ENCODE peak calls at places on chromosomes 6 and 20, in six cellular contexts. One of them, this sample, is unnamed.

GRCh38 chr6:82511546-82511945 is 147.9 kb downstream of the TPBG start:
- DNase-seq in breast epithelium: no peak
- DNase-seq in suprapubic skin: no peak
- DNase-seq in ovary: no peak
- DNase-seq in thyroid gland: no peak
- DNase-seq in heart left ventricle: no peak
- DNase-seq in this sample: no peak

GRCh38 chr6:109791301-109791700 is 100.2 kb downstream of the FIG4 start:
- DNase-seq in breast epithelium: no peak
- DNase-seq in suprapubic skin: no peak
- DNase-seq in ovary: no peak
- DNase-seq in thyroid gland: no peak
- DNase-seq in heart left ventricle: no peak
- DNase-seq in this sample: no peak

GRCh38 chr6:79781916-79782315 is 150.8 kb downstream of the SH3BGRL2 start:
- DNase-seq in breast epithelium: no peak
- DNase-seq in suprapubic skin: no peak
- DNase-seq in ovary: no peak
- DNase-seq in thyroid gland: no peak
- DNase-seq in heart left ventricle: no peak
- DNase-seq in this sample: no peak

GRCh38 chr6:1062786-1063545 is 248.9 kb upstream of the FOXQ1 start:
- DNase-seq in breast epithelium: no peak
- DNase-seq in suprapubic skin: no peak
- DNase-seq in ovary: no peak
- DNase-seq in thyroid gland: no peak
- DNase-seq in heart left ventricle: no peak
- DNase-seq in this sample: no peak

GRCh38 chr20:38250607-38251006 is 9.9 kb downstream of the KIAA1755 start:
- DNase-seq in breast epithelium: no peak
- DNase-seq in suprapubic skin: no peak
- DNase-seq in ovary: no peak
- DNase-seq in thyroid gland: no peak
- DNase-seq in heart left ventricle: no peak
- DNase-seq in this sample: no peak

GRCh38 chr6:157893238-157893637 is 70.2 kb downstream of the SNX9 start:
- DNase-seq in breast epithelium: no peak
- DNase-seq in suprapubic skin: no peak
- DNase-seq in ovary: no peak
- DNase-seq in thyroid gland: no peak
- DNase-seq in heart left ventricle: no peak
- DNase-seq in this sample: peak; percentile 62

GRCh38 chr20:54510546-54511129 is 35.2 kb downstream of the DOK5 start:
- DNase-seq in breast epithelium: peak; percentile 74
- DNase-seq in suprapubic skin: no peak
- DNase-seq in ovary: no peak
- DNase-seq in thyroid gland: peak; percentile 98
- DNase-seq in heart left ventricle: peak; percentile 58
- DNase-seq in this sample: no peak

GRCh38 chr6:136803589-136803988 is 11.3 kb upstream of the MAP3K5 start:
- DNase-seq in breast epithelium: no peak
- DNase-seq in suprapubic skin: no peak
- DNase-seq in ovary: no peak
- DNase-seq in thyroid gland: no peak
- DNase-seq in heart left ventricle: no peak
- DNase-seq in this sample: no peak

GRCh38 chr6:19986691-19987438 is 149.7 kb downstream of the ID4 start:
- DNase-seq in breast epithelium: no peak
- DNase-seq in suprapubic skin: no peak
- DNase-seq in ovary: no peak
- DNase-seq in thyroid gland: no peak
- DNase-seq in heart left ventricle: no peak
- DNase-seq in this sample: no peak

GRCh38 chr6:146909886-146910285 is 294.3 kb upstream of the STXBP5 start:
- DNase-seq in breast epithelium: no peak
- DNase-seq in suprapubic skin: no peak
- DNase-seq in ovary: no peak
- DNase-seq in thyroid gland: no peak
- DNase-seq in heart left ventricle: no peak
- DNase-seq in this sample: no peak

GRCh38 chr6:42276008-42276890 is 58.6 kb upstream of the MRPS10 start:
- DNase-seq in breast epithelium: no peak
- DNase-seq in suprapubic skin: no peak
- DNase-seq in ovary: peak; percentile 65
- DNase-seq in thyroid gland: no peak
- DNase-seq in heart left ventricle: peak; percentile 67
- DNase-seq in this sample: no peak

GRCh38 chr6:85261250-85261649 is 188.6 kb upstream of the NT5E start:
- DNase-seq in breast epithelium: no peak
- DNase-seq in suprapubic skin: no peak
- DNase-seq in ovary: no peak
- DNase-seq in thyroid gland: no peak
- DNase-seq in heart left ventricle: no peak
- DNase-seq in this sample: no peak

GRCh38 chr6:36419295-36419694 is 23.4 kb downstream of the PXT1 start:
- DNase-seq in breast epithelium: no peak
- DNase-seq in suprapubic skin: no peak
- DNase-seq in ovary: no peak
- DNase-seq in thyroid gland: no peak
- DNase-seq in heart left ventricle: no peak
- DNase-seq in this sample: no peak

GRCh38 chr20:63472159-63472811 is at the start of gene KCNQ2:
- DNase-seq in breast epithelium: no peak
- DNase-seq in suprapubic skin: no peak
- DNase-seq in ovary: no peak
- DNase-seq in thyroid gland: no peak
- DNase-seq in heart left ventricle: no peak
- DNase-seq in this sample: no peak

GRCh38 chr6:7311920-7312615 is 931 bp downstream of the SSR1 start:
- DNase-seq in breast epithelium: no peak
- DNase-seq in suprapubic skin: no peak
- DNase-seq in ovary: no peak
- DNase-seq in thyroid gland: no peak
- DNase-seq in heart left ventricle: no peak
- DNase-seq in this sample: no peak

GRCh38 chr6:44664716-44665115 is 277.2 kb downstream of the CDC5L start:
- DNase-seq in breast epithelium: no peak
- DNase-seq in suprapubic skin: no peak
- DNase-seq in ovary: no peak
- DNase-seq in thyroid gland: no peak
- DNase-seq in heart left ventricle: no peak
- DNase-seq in this sample: no peak

GRCh38 chr6:75349262-75349984 is 64.8 kb upstream of the TMEM30A start:
- DNase-seq in breast epithelium: no peak
- DNase-seq in suprapubic skin: no peak
- DNase-seq in ovary: no peak
- DNase-seq in thyroid gland: peak; percentile 63
- DNase-seq in heart left ventricle: no peak
- DNase-seq in this sample: no peak

GRCh38 chr6:35508542-35508941 is 4.2 kb downstream of the TULP1 start:
- DNase-seq in breast epithelium: no peak
- DNase-seq in suprapubic skin: no peak
- DNase-seq in ovary: no peak
- DNase-seq in thyroid gland: no peak
- DNase-seq in heart left ventricle: no peak
- DNase-seq in this sample: no peak

GRCh38 chr20:1001981-1002681 is at the start of gene RSPO4:
- DNase-seq in breast epithelium: peak; percentile 30
- DNase-seq in suprapubic skin: no peak
- DNase-seq in ovary: no peak
- DNase-seq in thyroid gland: peak; percentile 3
- DNase-seq in heart left ventricle: no peak
- DNase-seq in this sample: no peak

GRCh38 chr6:8219352-8219943 is 117.1 kb upstream of the EEF1E1 start:
- DNase-seq in breast epithelium: no peak
- DNase-seq in suprapubic skin: no peak
- DNase-seq in ovary: peak; percentile 27
- DNase-seq in thyroid gland: peak; percentile 39
- DNase-seq in heart left ventricle: no peak
- DNase-seq in this sample: peak; percentile 41

GRCh38 chr6:20575125-20575524 is 40.9 kb downstream of the CDKAL1 start:
- DNase-seq in breast epithelium: no peak
- DNase-seq in suprapubic skin: no peak
- DNase-seq in ovary: no peak
- DNase-seq in thyroid gland: no peak
- DNase-seq in heart left ventricle: no peak
- DNase-seq in this sample: no peak

DNA sequence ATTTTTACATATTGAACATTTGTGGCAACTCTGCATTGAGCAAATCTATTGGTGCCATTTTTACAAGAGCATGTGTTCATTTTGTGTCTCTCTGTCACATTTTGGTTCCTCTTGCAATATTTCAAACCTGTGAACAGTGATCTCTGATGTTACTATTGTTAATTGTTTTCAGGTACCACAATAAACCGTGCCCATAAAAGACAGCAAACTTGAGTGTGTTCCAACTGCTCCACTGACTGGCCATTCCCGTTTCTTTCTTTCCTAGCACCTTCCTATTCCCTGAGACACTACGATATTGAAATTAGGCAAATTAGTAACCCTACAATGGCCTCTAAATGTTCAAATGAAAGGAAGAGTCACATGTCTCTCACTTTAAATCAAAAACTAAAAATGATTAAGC is 79.6 kb downstream of the REV3L start:
- DNase-seq in breast epithelium: no peak
- DNase-seq in suprapubic skin: no peak
- DNase-seq in ovary: no peak
- DNase-seq in thyroid gland: no peak
- DNase-seq in heart left ventricle: no peak
- DNase-seq in this sample: no peak
- H3K36me3 ChIP-seq in breast epithelium: no peaks in the 10 kb centered on the region
- H3K36me3 ChIP-seq in suprapubic skin: peaks cover 57% of the 10 kb centered on the region
- H3K36me3 ChIP-seq in ovary: no peaks in the 10 kb centered on the region
- H3K36me3 ChIP-seq in thyroid gland: peaks cover 12% of the 10 kb centered on the region
- H3K36me3 ChIP-seq in heart left ventricle: peaks cover 8% of the 10 kb centered on the region
- H3K36me3 ChIP-seq in this sample: peaks cover 14% of the 10 kb centered on the region

GRCh38 chr6:3181105-3181504 is 23.8 kb upstream of the TUBB2A start:
- DNase-seq in breast epithelium: no peak
- DNase-seq in suprapubic skin: no peak
- DNase-seq in ovary: no peak
- DNase-seq in thyroid gland: no peak
- DNase-seq in heart left ventricle: no peak
- DNase-seq in this sample: no peak

GRCh38 chr6:3176562-3177355 is 19.4 kb upstream of the TUBB2A start:
- DNase-seq in breast epithelium: no peak
- DNase-seq in suprapubic skin: no peak
- DNase-seq in ovary: no peak
- DNase-seq in thyroid gland: no peak
- DNase-seq in heart left ventricle: peak; percentile 74
- DNase-seq in this sample: peak; percentile 11

GRCh38 chr6:3175742-3176321 is 18.5 kb upstream of the TUBB2A start:
- DNase-seq in breast epithelium: no peak
- DNase-seq in suprapubic skin: no peak
- DNase-seq in ovary: no peak
- DNase-seq in thyroid gland: peak; percentile 15
- DNase-seq in heart left ventricle: no peak
- DNase-seq in this sample: no peak
- TF ChIP-seq CTCF in breast epithelium: no peak
- TF ChIP-seq CTCF in suprapubic skin: no peak
- TF ChIP-seq CTCF in ovary: no peak
- TF ChIP-seq CTCF in thyroid gland: no peak
- TF ChIP-seq CTCF in heart left ventricle: no peak
- TF ChIP-seq CTCF in this sample: no peak

GRCh38 chr6:30601436-30601814 is 15.6 kb downstream of the PPP1R10 start:
- DNase-seq in breast epithelium: no peak
- DNase-seq in suprapubic skin: no peak
- DNase-seq in ovary: no peak
- DNase-seq in thyroid gland: no peak
- DNase-seq in heart left ventricle: no peak
- DNase-seq in this sample: no peak

GRCh38 chr6:30599625-30600324 is 17.3 kb downstream of the PPP1R10 start:
- DNase-seq in breast epithelium: no peak
- DNase-seq in suprapubic skin: no peak
- DNase-seq in ovary: no peak
- DNase-seq in thyroid gland: no peak
- DNase-seq in heart left ventricle: no peak
- DNase-seq in this sample: no peak

GRCh38 chr6:30598912-30599624 is 18.0 kb downstream of the PPP1R10 start:
- DNase-seq in breast epithelium: no peak
- DNase-seq in suprapubic skin: no peak
- DNase-seq in ovary: no peak
- DNase-seq in thyroid gland: no peak
- DNase-seq in heart left ventricle: no peak
- DNase-seq in this sample: no peak

GRCh38 chr6:30601815-30602641 is 15.0 kb downstream of the PPP1R10 start:
- DNase-seq in breast epithelium: no peak
- DNase-seq in suprapubic skin: no peak
- DNase-seq in ovary: no peak
- DNase-seq in thyroid gland: no peak
- DNase-seq in heart left ventricle: no peak
- DNase-seq in this sample: no peak

DNA sequence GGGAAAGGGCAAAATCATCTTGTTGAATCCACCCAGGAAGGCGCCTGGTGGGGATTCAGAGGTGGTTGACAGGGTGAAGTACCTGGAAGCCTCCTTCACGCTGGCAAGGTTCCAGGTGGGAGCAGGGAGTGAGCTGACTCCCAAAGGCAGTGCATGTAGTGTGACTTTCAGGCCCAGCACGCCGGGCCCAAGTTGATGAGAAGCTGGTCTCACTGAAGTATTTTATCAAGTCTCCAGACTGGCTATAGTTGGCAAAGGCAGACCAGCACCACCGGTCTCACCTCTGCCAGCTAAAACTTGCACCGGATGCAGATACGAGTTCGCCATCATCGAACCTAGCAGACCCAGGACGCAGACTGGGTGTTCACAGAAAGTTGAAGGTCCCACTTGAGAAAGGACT is 16.5 kb downstream of the PPP1R10 start:
- DNase-seq in breast epithelium: no peak
- DNase-seq in suprapubic skin: no peak
- DNase-seq in ovary: peak; percentile 58
- DNase-seq in thyroid gland: peak; percentile 88
- DNase-seq in heart left ventricle: no peak
- DNase-seq in this sample: no peak
- H3K36me3 ChIP-seq in breast epithelium: peaks cover 28% of the 10 kb centered on the region
- H3K36me3 ChIP-seq in suprapubic skin: peaks cover 54% of the 10 kb centered on the region
- H3K36me3 ChIP-seq in ovary: no peaks in the 10 kb centered on the region
- H3K36me3 ChIP-seq in thyroid gland: peaks cover 46% of the 10 kb centered on the region
- H3K36me3 ChIP-seq in heart left ventricle: peaks cover 32% of the 10 kb centered on the region
- H3K36me3 ChIP-seq in this sample: peaks cover 50% of the 10 kb centered on the region

GRCh38 chr6:47061631-47062300 is 19.6 kb upstream of the ADGRF1 start:
- DNase-seq in breast epithelium: no peak
- DNase-seq in suprapubic skin: no peak
- DNase-seq in ovary: no peak
- DNase-seq in thyroid gland: no peak
- DNase-seq in heart left ventricle: peak; percentile 41
- DNase-seq in this sample: no peak

GRCh38 chr6:47059216-47059885 is 17.2 kb upstream of the ADGRF1 start:
- DNase-seq in breast epithelium: no peak
- DNase-seq in suprapubic skin: no peak
- DNase-seq in ovary: no peak
- DNase-seq in thyroid gland: no peak
- DNase-seq in heart left ventricle: no peak
- DNase-seq in this sample: no peak

GRCh38 chr6:47066418-47066817 is 24.3 kb upstream of the ADGRF1 start:
- DNase-seq in breast epithelium: no peak
- DNase-seq in suprapubic skin: no peak
- DNase-seq in ovary: no peak
- DNase-seq in thyroid gland: no peak
- DNase-seq in heart left ventricle: no peak
- DNase-seq in this sample: no peak

GRCh38 chr6:47064274-47064673 is 22.1 kb upstream of the ADGRF1 start:
- DNase-seq in breast epithelium: no peak
- DNase-seq in suprapubic skin: no peak
- DNase-seq in ovary: no peak
- DNase-seq in thyroid gland: no peak
- DNase-seq in heart left ventricle: no peak
- DNase-seq in this sample: no peak

GRCh38 chr6:47062346-47062745 is 20.2 kb upstream of the ADGRF1 start:
- DNase-seq in breast epithelium: no peak
- DNase-seq in suprapubic skin: no peak
- DNase-seq in ovary: no peak
- DNase-seq in thyroid gland: no peak
- DNase-seq in heart left ventricle: no peak
- DNase-seq in this sample: no peak
- TF ChIP-seq CTCF in breast epithelium: no peak
- TF ChIP-seq CTCF in suprapubic skin: no peak
- TF ChIP-seq CTCF in ovary: no peak
- TF ChIP-seq CTCF in thyroid gland: no peak
- TF ChIP-seq CTCF in heart left ventricle: no peak
- TF ChIP-seq CTCF in this sample: no peak